ENCODE peak calls at places on chromosomes 2 and 18, in five cellular contexts. K, P, M, A and C are unnamed samples.

GRCh38 chr18:78108587-78108986 is 858.9 kb downstream of the GALR1 start:
- DNase-seq in K (no peak), P (no peak), M (no peak), A (no peak), C (no peak)

GRCh38 chr2:185785851-185786473 is 47.4 kb downstream of the FSIP2 start:
- DNase-seq in K (no peak), P (no peak), M (no peak), A (no peak), C (no peak)

GRCh38 chr2:27256855-27257454 is 5.9 kb downstream of the SLC30A3 start:
- DNase-seq in K (no peak), P (no peak), M (no peak), A (no peak), C (no peak)

GRCh38 chr2:156874707-156875106 is 382.8 kb upstream of the GALNT5 start:
- DNase-seq in K (no peak), P (no peak), M (no peak), A (no peak), C (no peak)

GRCh38 chr2:233953106-233953801 is 36.1 kb downstream of the TRPM8 start:
- DNase-seq in K (no peak), P (no peak), M (no peak), A (no peak), C (no peak)

GRCh38 chr18:46481048-46481846 is 175.8 kb downstream of the LOXHD1 start:
- DNase-seq in K (peak), P (peak), M (peak), A (peak), C (peak)

GRCh38 chr2:9770308-9771100 is 72.8 kb upstream of the TAF1B start:
- DNase-seq in K (peak), P (peak), M (peak), A (peak), C (peak)

GRCh38 chr2:121015971-121016485 is 269.0 kb downstream of the TFCP2L1 start:
- DNase-seq in K (no peak), P (no peak), M (no peak), A (no peak), C (no peak)

GRCh38 chr18:63949068-63949737 is at the start of gene HMSD:
- DNase-seq in K (peak), P (no peak), M (no peak), A (peak), C (peak)

GRCh38 chr2:48205137-48205798 is 299.0 kb upstream of the FBXO11 start:
- DNase-seq in K (no peak), P (no peak), M (peak), A (peak), C (peak)

GRCh38 chr2:62309465-62310091 is 113.7 kb downstream of the B3GNT2 start:
- DNase-seq in K (no peak), P (no peak), M (no peak), A (no peak), C (no peak)

GRCh38 chr2:3465844-3466481 is 53.4 kb downstream of the ADI1 start:
- DNase-seq in K (no peak), P (no peak), M (peak), A (peak), C (no peak)

GRCh38 chr2:160695402-160696060 is 201.9 kb upstream of the RBMS1 start:
- DNase-seq in K (no peak), P (no peak), M (peak), A (no peak), C (no peak)

GRCh38 chr2:38515155-38516074 is 87.3 kb downstream of the HNRNPLL start:
- DNase-seq in K (peak), P (peak), M (peak), A (no peak), C (peak)

GRCh38 chr2:45438872-45439665 is 172.0 kb downstream of the SRBD1 start:
- DNase-seq in K (no peak), P (no peak), M (no peak), A (no peak), C (no peak)

GRCh38 chr2:127721311-127721977 is 20.1 kb downstream of the SFT2D3 start:
- DNase-seq in K (no peak), P (no peak), M (peak), A (no peak), C (no peak)

GRCh38 chr2:97698530-97698929 is 14.8 kb upstream of the ZAP70 start:
- DNase-seq in K (no peak), P (no peak), M (no peak), A (no peak), C (no peak)

GRCh38 chr2:195902857-195903256 is 165.8 kb downstream of the DNAH7 start:
- DNase-seq in K (no peak), P (no peak), M (no peak), A (no peak), C (no peak)

GRCh38 chr18:63823516-63824219 is 48.5 kb downstream of the SERPINB7 start:
- DNase-seq in K (peak), P (peak), M (peak), A (no peak), C (peak)

GRCh38 chr2:223626713-223627112 is 24.6 kb upstream of the SCG2 start:
- DNase-seq in K (no peak), P (no peak), M (peak), A (no peak), C (no peak)

GRCh38 chr2:117948585-117948984 is 65.3 kb downstream of the CCDC93 start:
- DNase-seq in K (no peak), P (no peak), M (no peak), A (no peak), C (no peak)

GRCh38 chr2:72325592-72326422 is 178.1 kb upstream of the CYP26B1 start:
- DNase-seq in K (peak), P (no peak), M (peak), A (peak), C (peak)

GRCh38 chr2:124272442-124272841 is 247.4 kb downstream of the CNTNAP5 start:
- DNase-seq in K (no peak), P (no peak), M (no peak), A (no peak), C (no peak)

GRCh38 chr18:10490401-10491289 is 35.2 kb upstream of the NAPG start:
- DNase-seq in K (peak), P (no peak), M (no peak), A (peak), C (peak)

GRCh38 chr2:72963423-72964145 is 46.3 kb downstream of the EMX1 start:
- DNase-seq in K (no peak), P (no peak), M (no peak), A (no peak), C (peak)

GRCh38 chr2:32718752-32719151 is 90.9 kb downstream of the TTC27 start:
- DNase-seq in K (no peak), P (no peak), M (no peak), A (no peak), C (no peak)
- H3K27ac ChIP-seq in K (no peak), P (no peak), M (no peak), A (no peak), C (no peak)

GRCh38 chr2:237414056-237414661 is at the start of gene COL6A3:
- DNase-seq in K (peak), P (peak), M (peak), A (no peak), C (peak)
- H3K4me3 ChIP-seq in K (peak), P (peak), M (peak), A (no peak), C (peak)

DNA sequence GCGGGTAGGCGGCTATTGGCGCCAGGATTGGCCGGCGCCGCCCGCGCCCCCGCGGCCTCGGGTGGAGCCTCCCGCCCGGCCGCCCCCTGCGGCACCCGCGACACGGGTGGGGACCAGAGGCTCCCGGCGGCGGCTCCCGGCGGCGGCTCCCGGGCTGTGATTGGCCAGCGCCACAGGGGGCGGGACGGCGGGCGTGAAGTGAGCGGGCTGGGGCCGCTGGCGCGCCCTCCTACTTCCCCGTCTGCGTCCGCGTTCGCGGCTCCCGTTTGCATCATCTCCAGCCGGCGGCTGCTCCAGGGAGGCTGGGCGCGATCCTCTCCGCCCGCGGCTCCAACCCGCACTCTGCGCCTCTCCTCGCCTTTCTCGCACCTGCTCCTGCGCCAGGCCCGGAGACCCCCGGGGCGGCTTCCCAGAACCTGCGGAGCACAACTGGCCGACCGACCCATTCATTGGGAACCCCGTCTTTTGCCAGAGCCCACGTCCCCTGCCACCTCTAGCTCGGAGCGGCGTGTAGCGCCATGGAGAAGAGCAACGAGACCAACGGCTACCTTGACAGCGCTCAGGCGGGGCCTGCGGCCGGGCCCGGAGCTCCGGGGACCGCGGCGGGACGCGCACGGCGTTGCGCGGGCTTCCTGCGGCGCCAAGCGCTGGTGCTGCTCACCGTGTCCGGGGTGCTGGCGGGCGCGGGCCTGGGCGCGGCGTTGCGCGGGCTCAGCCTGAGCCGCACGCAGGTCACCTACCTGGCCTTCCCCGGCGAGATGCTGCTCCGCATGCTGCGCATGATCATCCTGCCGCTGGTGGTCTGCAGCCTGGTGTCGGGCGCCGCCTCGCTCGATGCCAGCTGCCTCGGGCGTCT is at the start of gene SLC1A4:
- DNase-seq in K (peak), P (peak), M (peak), A (peak), C (peak)
- TF ChIP-seq POLR2A in K (peak), P (peak), M (peak), A (peak), C (no peak)

DNA sequence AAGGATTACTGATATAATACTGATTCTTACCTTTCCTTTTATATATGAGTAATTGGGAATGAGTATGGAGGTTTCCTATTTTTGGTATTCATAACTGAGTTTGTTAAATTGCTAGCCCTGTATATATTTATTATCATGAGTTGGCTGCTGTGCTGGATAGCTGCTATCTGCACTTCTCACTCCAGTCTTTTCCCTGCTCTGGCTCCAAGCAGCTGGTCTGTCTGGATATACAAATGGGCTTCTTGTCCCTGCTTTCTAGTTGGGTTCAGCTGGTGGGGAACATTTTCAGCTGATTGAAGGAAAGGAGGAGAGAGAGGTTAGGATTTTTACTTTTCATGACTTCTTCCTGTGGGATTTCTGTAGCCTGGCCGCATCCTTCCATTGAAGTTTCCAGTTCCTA is 41.2 kb downstream of the AGFG1 start:
- DNase-seq in K (no peak), P (no peak), M (peak), A (no peak), C (no peak)
- H3K27ac ChIP-seq in K (no peak), P (no peak), M (no peak), A (no peak), C (no peak)

GRCh38 chr18:26228562-26229260 is 2.5 kb downstream of the TAF4B start:
- DNase-seq in K (no peak), P (no peak), M (no peak), A (no peak), C (no peak)

GRCh38 chr18:26226229-26227050 is at the start of gene TAF4B:
- DNase-seq in K (peak), P (peak), M (peak), A (peak), C (peak)

GRCh38 chr18:26225915-26226228 is 373 bp upstream of the TAF4B start:
- DNase-seq in K (no peak), P (no peak), M (no peak), A (no peak), C (no peak)

GRCh38 chr18:26227051-26227672 is 917 bp downstream of the TAF4B start:
- DNase-seq in K (no peak), P (no peak), M (no peak), A (peak), C (no peak)

GRCh38 chr18:26225022-26225693 is 1.1 kb upstream of the TAF4B start:
- DNase-seq in K (no peak), P (no peak), M (no peak), A (peak), C (no peak)
- H3K4me3 ChIP-seq in K (no peak), P (no peak), M (no peak), A (peak), C (no peak)

GRCh38 chr2:25362564-25363145 is 20.9 kb upstream of the DNMT3A start:
- DNase-seq in K (peak), P (peak), M (no peak), A (no peak), C (no peak)
- TF ChIP-seq POLR2A in K (no peak), P (no peak), M (no peak), A (no peak), C (no peak)